ENCODE peak calls at places on chromosomes 12 and 14, in five cellular contexts. P is thyroid gland, X is K562, Q is OCI-LY7, S is small intestine. D is an unnamed sample.

GRCh38 chr14:61489527-61489926 is 168.1 kb downstream of the PRKCH start:
- DNase-seq in X (no peak), Q (no peak), P (no peak), S (no peak), D (no peak)

GRCh38 chr14:90191585-90191984 is 64.8 kb upstream of the PSMC1 start:
- DNase-seq in Q (no peak), S (no peak), P (no peak), X (no peak), D (no peak)

GRCh38 chr12:25992026-25992782 is 33.7 kb downstream of the RASSF8 start:
- DNase-seq in S (no peak), P (peak), Q (no peak), X (no peak), D (no peak)

GRCh38 chr14:93318927-93319326 is 13.9 kb downstream of the BTBD7 start:
- DNase-seq in P (peak), Q (no peak), X (no peak), S (no peak), D (no peak)

GRCh38 chr12:88266851-88267360 is 124.8 kb downstream of the TMTC3 start:
- DNase-seq in X (no peak), S (no peak), P (no peak), Q (no peak), D (no peak)

GRCh38 chr12:86838709-86839108 is 582.5 kb upstream of the MGAT4C start:
- DNase-seq in S (no peak), Q (no peak), P (no peak), X (no peak), D (no peak)

GRCh38 chr12:92602476-92602875 is 100.3 kb upstream of the PLEKHG7 start:
- DNase-seq in S (no peak), Q (no peak), X (no peak), P (no peak), D (no peak)

GRCh38 chr12:107330901-107331431 is 237.6 kb upstream of the CRY1 start:
- DNase-seq in Q (no peak), X (no peak), S (no peak), P (no peak), D (no peak)

GRCh38 chr12:12684375-12685106 is 11.4 kb downstream of the GPR19 start:
- DNase-seq in S (peak), P (peak), X (no peak), Q (peak), D (peak)

GRCh38 chr12:118068361-118068958 is 7.5 kb upstream of the WSB2 start:
- DNase-seq in S (no peak), P (no peak), Q (no peak), X (no peak), D (no peak)

GRCh38 chr12:56103066-56103711 is 1.2 kb upstream of the PA2G4 start:
- DNase-seq in X (peak), S (peak), P (no peak), Q (no peak), D (no peak)

GRCh38 chr12:12653922-12654321 is 42.1 kb downstream of the GPR19 start:
- DNase-seq in S (no peak), Q (no peak), X (no peak), P (no peak), D (no peak)

GRCh38 chr12:41505001-41505400 is 316.9 kb downstream of the PDZRN4 start:
- DNase-seq in Q (peak), S (no peak), P (no peak), X (no peak), D (no peak)

GRCh38 chr12:118398878-118399277 is 22.5 kb downstream of the SUDS3 start:
- DNase-seq in P (no peak), S (no peak), Q (no peak), X (no peak), D (no peak)

GRCh38 chr14:80388980-80389711 is 177.8 kb upstream of the DIO2 start:
- DNase-seq in P (no peak), Q (no peak), S (no peak), X (no peak), D (no peak)

GRCh38 chr14:47539065-47539464 is 136.3 kb downstream of the MDGA2 start:
- DNase-seq in X (no peak), S (no peak), P (no peak), Q (peak), D (no peak)

GRCh38 chr12:55993454-55993853 is 3.6 kb upstream of the SUOX start:
- DNase-seq in S (no peak), P (no peak), Q (no peak), X (no peak), D (no peak)

GRCh38 chr12:65084579-65084978 is 36.5 kb downstream of the WIF1 start:
- DNase-seq in Q (no peak), S (no peak), P (no peak), X (no peak), D (no peak)

GRCh38 chr14:92495041-92495440 is 18.5 kb upstream of the RIN3 start:
- DNase-seq in S (no peak), P (no peak), X (no peak), Q (no peak), D (no peak)

GRCh38 chr12:125249066-125249824 is 184.0 kb downstream of the AACS start:
- DNase-seq in X (no peak), Q (peak), P (no peak), S (no peak), D (no peak)

GRCh38 chr12:133231001-133231400 is 4.7 kb downstream of the ANHX start:
- DNase-seq in Q (no peak), P (no peak), S (no peak), X (no peak), D (no peak)

GRCh38 chr12:66210840-66211239 is 21.8 kb downstream of the IRAK3 start:
- DNase-seq in P (no peak), X (no peak), S (no peak), Q (no peak), D (no peak)

GRCh38 chr12:5227722-5228274 is 184.1 kb downstream of the KCNA5 start:
- DNase-seq in S (no peak), X (no peak), Q (no peak), P (no peak), D (no peak)

GRCh38 chr12:25186788-25187397 is 8.1 kb downstream of the DNAI7 start:
- DNase-seq in S (no peak), Q (no peak), P (no peak), X (no peak), D (no peak)

GRCh38 chr12:72277415-72277814 is 5.2 kb downstream of the TRHDE start:
- DNase-seq in X (no peak), S (no peak), Q (no peak), P (no peak), D (no peak)

GRCh38 chr12:40469736-40470135 is 222.5 kb upstream of the CNTN1 start:
- DNase-seq in X (no peak), S (no peak), Q (no peak), P (no peak), D (no peak)
- H3K27ac ChIP-seq in X (no peak), S (no peak), Q (no peak), P (no peak), D (no peak)

GRCh38 chr12:31958601-31959000 is 614 bp upstream of the RESF1 start:
- DNase-seq in S (no peak), Q (no peak), X (no peak), P (no peak), D (no peak)
- H3K27ac ChIP-seq in S (peak), Q (peak), X (peak), P (peak), D (peak)

GRCh38 chr14:95248422-95248821 is 71.3 kb downstream of the CLMN start:
- DNase-seq in S (no peak), X (no peak), P (no peak), Q (no peak), D (no peak)
- H3K27ac ChIP-seq in S (no peak), X (no peak), P (no peak), Q (no peak), D (no peak)

GRCh38 chr12:14852880-14853279 is 9.6 kb upstream of the ART4 start:
- DNase-seq in Q (no peak), P (no peak), S (no peak), X (no peak), D (no peak)

GRCh38 chr12:14850929-14851663 is 7.8 kb upstream of the ART4 start:
- DNase-seq in Q (no peak), S (no peak), X (no peak), P (peak), D (no peak)

GRCh38 chr12:14858513-14858912 is 15.2 kb upstream of the ART4 start:
- DNase-seq in P (no peak), S (no peak), Q (no peak), X (no peak), D (no peak)

GRCh38 chr12:14853966-14854365 is 10.6 kb upstream of the ART4 start:
- DNase-seq in P (peak), Q (no peak), X (no peak), S (no peak), D (no peak)

GRCh38 chr12:14854586-14855163 is 11.3 kb upstream of the ART4 start:
- DNase-seq in S (no peak), X (no peak), P (no peak), Q (peak), D (no peak)
- H3K27ac ChIP-seq in S (no peak), X (no peak), P (peak), Q (peak), D (no peak)

DNA sequence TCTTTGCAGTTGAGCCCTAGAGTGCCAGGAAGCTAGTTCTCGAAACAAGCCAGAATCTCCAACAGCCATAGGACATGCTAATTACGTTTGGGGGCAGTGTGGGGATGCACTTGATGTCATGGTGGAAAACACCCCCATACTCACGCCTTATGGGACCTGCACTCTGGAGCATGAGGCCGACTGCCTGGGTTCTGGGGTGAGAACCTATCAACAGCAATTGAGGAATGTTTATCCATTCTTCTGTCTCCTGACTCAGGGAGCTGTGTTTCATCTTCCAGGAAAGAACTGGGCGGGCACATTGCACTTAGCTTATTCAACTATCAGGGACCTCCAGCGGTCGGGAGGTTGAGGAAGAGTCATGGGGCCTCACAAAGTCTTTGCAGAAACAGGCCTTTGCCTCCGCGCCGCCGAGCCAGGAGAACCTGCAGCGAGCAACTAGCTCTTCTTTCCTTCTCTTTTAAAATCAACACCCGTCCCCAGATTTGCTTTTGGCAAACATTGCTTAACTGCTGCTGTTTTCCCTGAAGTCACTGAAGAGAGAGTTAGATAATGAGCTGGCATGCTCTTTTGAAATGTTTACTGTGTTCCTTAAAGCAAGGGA is 226.1 kb upstream of the DIO3 start:
- DNase-seq in S (no peak), P (no peak), X (no peak), Q (no peak), D (no peak)
- H3K27ac ChIP-seq in S (no peak), P (no peak), X (no peak), Q (no peak), D (no peak)

DNA sequence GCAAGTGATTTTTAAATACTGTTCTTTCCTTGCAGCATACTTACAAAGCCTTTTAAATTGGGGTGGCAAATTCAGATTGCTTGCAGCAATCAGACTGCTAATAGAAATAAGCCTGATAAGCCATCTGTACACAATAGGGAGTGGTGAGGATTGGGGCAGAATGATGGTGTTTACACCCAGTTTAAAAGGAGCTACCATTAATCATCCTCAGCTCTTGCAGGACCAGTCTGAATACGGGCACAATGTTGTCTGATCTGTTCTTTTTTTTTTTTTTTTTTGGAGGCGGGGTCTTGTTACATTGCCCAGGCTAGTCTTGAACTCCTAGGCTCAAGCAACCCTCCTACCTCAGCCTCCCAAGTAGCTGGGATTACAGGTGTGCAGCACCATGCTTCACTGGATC is 50.1 kb upstream of the REP15 start:
- DNase-seq in Q (no peak), X (no peak), S (no peak), P (no peak), D (no peak)
- H3K27ac ChIP-seq in Q (no peak), X (no peak), S (no peak), P (no peak), D (no peak)

GRCh38 chr12:52877242-52877641 is 27.6 kb downstream of the KRT8 start:
- DNase-seq in P (no peak), X (no peak), S (no peak), Q (no peak), D (no peak)
- H3K27ac ChIP-seq in P (peak), X (no peak), S (no peak), Q (no peak), D (no peak)

D was measured in substantia nigra.